ENCODE peak calls at places on chromosomes 3 and 15, in seven cellular contexts. X, Y, V, R, T, J and N are unnamed samples.

GRCh38 chr15:63458794-63459395 is 45.5 kb upstream of the USP3 start:
- DNase-seq in R (no peak), T (no peak), J (no peak), Y (no peak), X (no peak), V (no peak), N (no peak)

GRCh38 chr15:74653426-74654082 is 37.9 kb downstream of the CLK3 start:
- DNase-seq in R (peak; percentile 44), Y (no peak), V (no peak), J (peak; percentile 87), X (no peak), T (peak; percentile 26), N (no peak)

GRCh38 chr15:51076898-51077564 is 17.7 kb downstream of the TNFAIP8L3 start:
- DNase-seq in Y (no peak), R (no peak), V (peak; percentile 73), J (peak; percentile 94), X (peak; percentile 65), T (no peak), N (peak; percentile 78)

GRCh38 chr3:58560771-58561311 is 16.4 kb downstream of the FAM107A start:
- DNase-seq in X (no peak), V (peak; percentile 98), T (peak; percentile 18), Y (peak; percentile 58), J (peak; percentile 96), R (no peak), N (no peak)

GRCh38 chr3:133926736-133927542 is 31.3 kb upstream of the RAB6B start:
- DNase-seq in X (no peak), Y (peak; percentile 31), V (peak; percentile 75), T (no peak), R (no peak), J (no peak), N (no peak)

GRCh38 chr15:75368689-75369239 is 357 bp upstream of the MAN2C1 start:
- DNase-seq in T (no peak), R (no peak), J (no peak), X (no peak), Y (no peak), V (no peak), N (no peak)

GRCh38 chr3:125479091-125479490 is 40.9 kb downstream of the SNX4 start:
- DNase-seq in V (no peak), X (no peak), Y (no peak), J (no peak), R (no peak), T (no peak), N (no peak)

GRCh38 chr15:47443839-47444238 is 273.5 kb upstream of the SEMA6D start:
- DNase-seq in R (no peak), V (no peak), X (no peak), T (no peak), J (no peak), Y (no peak), N (no peak)

GRCh38 chr15:75904241-75904631 is 558 bp downstream of the FBXO22 start:
- DNase-seq in Y (peak; percentile 61), X (no peak), V (peak; percentile 65), J (peak; percentile 55), T (peak; percentile 44), R (peak; percentile 29), N (no peak)

GRCh38 chr15:86590461-86590860 is 510.8 kb downstream of the AGBL1 start:
- DNase-seq in T (no peak), R (no peak), J (no peak), X (no peak), V (peak; percentile 48), Y (no peak), N (no peak)

GRCh38 chr3:128369106-128369708 is 97.5 kb downstream of the DNAJB8 start:
- DNase-seq in J (no peak), Y (no peak), V (no peak), R (no peak), T (no peak), X (no peak), N (no peak)

GRCh38 chr3:157082305-157082981 is 77.5 kb downstream of the CCNL1 start:
- DNase-seq in T (no peak), X (no peak), Y (peak; percentile 46), R (no peak), J (peak; percentile 31), V (no peak), N (peak; percentile 68)

GRCh38 chr3:31247850-31248618 is 284.7 kb upstream of the STT3B start:
- DNase-seq in X (no peak), T (no peak), V (no peak), J (no peak), R (no peak), Y (peak; percentile 45), N (no peak)

GRCh38 chr3:66502267-66502874 is 1.5 kb upstream of the LRIG1 start:
- DNase-seq in R (no peak), J (no peak), V (no peak), T (no peak), X (no peak), Y (no peak), N (no peak)

GRCh38 chr3:77467702-77468407 is 428.0 kb downstream of the ROBO2 start:
- DNase-seq in X (no peak), T (no peak), J (no peak), Y (peak; percentile 18), V (no peak), R (peak; percentile 70), N (no peak)

GRCh38 chr3:62088472-62089104 is 284.8 kb downstream of the FEZF2 start:
- DNase-seq in X (no peak), T (no peak), J (no peak), R (no peak), V (no peak), Y (no peak), N (no peak)

GRCh38 chr3:32819086-32819450 is 1.3 kb downstream of the TRIM71 start:
- DNase-seq in R (no peak), J (no peak), Y (no peak), V (no peak), X (no peak), T (no peak), N (no peak)
- H3K4me3 ChIP-seq in R (peak overlapping the region; percentile 51), J (peak overlapping the region; percentile 48), Y (peak overlapping the region; percentile 84), V (peak overlapping the region; percentile 100), X (peak overlapping the region; percentile 60), T (no peak overlapping the region), N (peak overlapping the region; percentile 64)

GRCh38 chr3:42503957-42504333 is 1.5 kb downstream of the VIPR1 start:
- DNase-seq in V (no peak), X (no peak), R (no peak), T (no peak), Y (no peak), J (no peak), N (peak; percentile 58)

GRCh38 chr3:42501681-42502428 is 588 bp upstream of the VIPR1 start:
- DNase-seq in J (peak; percentile 40), T (peak; percentile 22), X (peak; percentile 67), R (peak; percentile 58), V (peak; percentile 57), Y (peak; percentile 82), N (peak; percentile 80)

GRCh38 chr3:42502429-42503250 is at the start of gene VIPR1:
- DNase-seq in T (peak; percentile 79), X (peak; percentile 73), J (peak; percentile 42), Y (peak; percentile 93), V (peak; percentile 95), R (peak; percentile 87), N (peak; percentile 82)

GRCh38 chr3:42504334-42505202 is 2.1 kb downstream of the VIPR1 start:
- DNase-seq in T (no peak), X (peak; percentile 27), J (no peak), V (no peak), Y (peak; percentile 65), R (no peak), N (peak; percentile 22)

DNA sequence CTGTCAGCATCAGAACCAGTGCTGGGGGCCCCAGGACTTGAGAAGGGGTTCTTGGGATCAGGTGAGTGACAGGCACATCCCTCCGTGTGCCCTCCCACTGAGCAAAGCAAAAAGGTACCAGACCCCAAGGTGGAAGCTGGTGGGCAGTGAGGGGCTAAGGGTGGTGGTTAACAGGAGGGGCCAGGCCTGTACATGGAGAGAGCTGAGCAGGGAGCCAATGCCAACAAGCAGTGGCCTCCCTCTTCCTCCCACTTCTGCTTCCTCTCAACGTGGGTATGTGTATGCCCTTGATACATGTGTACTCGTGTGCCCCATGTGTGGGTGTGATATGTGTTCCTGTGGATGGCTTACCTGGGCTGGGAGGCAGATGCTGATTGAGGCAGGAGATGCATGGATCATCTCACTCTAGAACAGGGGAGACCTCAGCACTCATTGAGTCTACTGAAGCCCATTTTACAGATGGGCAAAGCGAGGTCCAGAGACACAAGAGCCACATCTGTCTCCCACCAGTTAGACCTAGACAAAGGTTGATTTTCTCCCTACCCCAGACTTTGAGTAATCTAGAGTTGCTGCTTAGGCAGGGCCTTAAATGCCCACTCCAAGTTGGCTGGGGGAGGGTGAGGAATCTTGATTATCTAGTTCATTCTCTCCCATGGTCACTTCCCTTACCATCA is 945 bp downstream of the VIPR1 start:
- DNase-seq in R (no peak), Y (no peak), J (no peak), T (no peak), X (no peak), V (no peak), N (no peak)
- H3K27ac ChIP-seq in R (no peak overlapping the region), Y (peak overlapping the region; percentile 98), J (no peak overlapping the region), T (no peak overlapping the region), X (no peak overlapping the region), V (no peak overlapping the region), N (peak overlapping the region; percentile 31)

GRCh38 chr3:123270818-123271217 is 69.1 kb downstream of the SEC22A start:
- DNase-seq in X (no peak), R (no peak), Y (no peak), T (no peak), J (no peak), V (no peak), N (no peak)

GRCh38 chr3:123272547-123272946 is 70.8 kb downstream of the SEC22A start:
- DNase-seq in X (no peak), R (no peak), V (no peak), J (peak; percentile 14), T (no peak), Y (no peak), N (no peak)

GRCh38 chr3:123262868-123263267 is 61.1 kb downstream of the SEC22A start:
- DNase-seq in R (no peak), V (no peak), X (no peak), J (no peak), Y (no peak), T (no peak), N (no peak)

GRCh38 chr3:123271466-123272159 is 69.9 kb downstream of the SEC22A start:
- DNase-seq in R (no peak), J (peak; percentile 17), V (no peak), X (no peak), Y (no peak), T (no peak), N (no peak)

DNA sequence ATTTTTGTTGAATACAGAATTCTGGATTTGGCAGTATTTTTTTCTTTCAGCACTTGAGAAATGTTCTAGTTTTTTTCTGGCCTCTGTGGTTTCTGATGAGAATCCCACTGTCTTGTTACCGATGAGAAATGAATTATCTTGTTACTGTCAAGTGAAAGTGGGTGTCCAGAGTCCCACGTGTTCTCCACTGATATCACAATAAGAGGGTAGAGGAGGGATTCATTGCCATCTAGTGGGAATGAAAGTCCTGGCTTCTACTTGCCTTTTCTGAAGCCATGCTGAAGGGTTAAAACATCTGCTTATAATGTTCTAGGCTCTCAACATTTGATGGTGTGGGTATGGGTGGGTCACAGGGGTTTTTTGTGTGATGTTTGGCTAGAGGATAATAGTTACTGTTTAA is 66.1 kb downstream of the SEC22A start:
- DNase-seq in R (no peak), V (peak; percentile 34), T (no peak), J (no peak), X (no peak), Y (no peak), N (no peak)
- TF ChIP-seq CTCF in R (no peak), V (peak; percentile 40), T (no peak), J (no peak), X (no peak), Y (no peak), N (no peak)

GRCh38 chr3:111681705-111682426 is 86.7 kb upstream of the ZBED2 start:
- DNase-seq in Y (no peak), J (no peak), V (no peak), R (no peak), X (no peak), T (no peak), N (no peak)

GRCh38 chr3:111676177-111677021 is 81.3 kb upstream of the ZBED2 start:
- DNase-seq in X (no peak), T (peak; percentile 36), Y (peak; percentile 61), R (no peak), J (peak; percentile 12), V (no peak), N (no peak)
- H3K4me3 ChIP-seq in X (no peak overlapping the region), T (peak overlapping the region; percentile 75), Y (no peak overlapping the region), R (no peak overlapping the region), J (no peak overlapping the region), V (peak overlapping the region; percentile 88), N (no peak overlapping the region)